ENCODE peak calls at places on chromosomes 2 and 18, in nine cellular contexts. One of them, this sample, is unnamed.

GRCh38 chr2:232539298-232540231 is at the start of gene CHRNG:
- DNase-seq in aorta: peak
- DNase-seq in OCI-M1: no peak
- DNase-seq in pulmonary artery endothelial cell: no peak
- DNase-seq in DMS 273 treated with DMSO at 0.1 percent for 48 hours: no peak
- DNase-seq in CD4-positive, alpha-beta T cell: no peak
- DNase-seq in stimulated activated CD4-positive, alpha-beta T cell treated with anti-CD3 and anti-CD28 coated beads, TNF-alpha, amount 100 ng/mL, for 4 hours: no peak
- DNase-seq in SIG-M5: no peak
- DNase-seq in A172: no peak
- DNase-seq in this sample: peak

GRCh38 chr2:120123090-120123489 is 100.1 kb downstream of the TMEM185B start:
- DNase-seq in OCI-M1: no peak
- DNase-seq in SIG-M5: no peak
- DNase-seq in A172: no peak
- DNase-seq in CD4-positive, alpha-beta T cell: no peak
- DNase-seq in stimulated activated CD4-positive, alpha-beta T cell treated with anti-CD3 and anti-CD28 coated beads, TNF-alpha, amount 100 ng/mL, for 4 hours: no peak
- DNase-seq in DMS 273 treated with DMSO at 0.1 percent for 48 hours: no peak
- DNase-seq in pulmonary artery endothelial cell: no peak
- DNase-seq in aorta: no peak
- DNase-seq in this sample: no peak

GRCh38 chr2:44184106-44184505 is 15.4 kb downstream of the PPM1B start:
- DNase-seq in SIG-M5: no peak
- DNase-seq in A172: no peak
- DNase-seq in DMS 273 treated with DMSO at 0.1 percent for 48 hours: no peak
- DNase-seq in aorta: no peak
- DNase-seq in pulmonary artery endothelial cell: no peak
- DNase-seq in OCI-M1: peak
- DNase-seq in CD4-positive, alpha-beta T cell: no peak
- DNase-seq in stimulated activated CD4-positive, alpha-beta T cell treated with anti-CD3 and anti-CD28 coated beads, TNF-alpha, amount 100 ng/mL, for 4 hours: no peak
- DNase-seq in this sample: no peak

GRCh38 chr18:46660955-46661749 is 4.1 kb upstream of the LOXHD1 start:
- DNase-seq in aorta: peak
- DNase-seq in OCI-M1: no peak
- DNase-seq in stimulated activated CD4-positive, alpha-beta T cell treated with anti-CD3 and anti-CD28 coated beads, TNF-alpha, amount 100 ng/mL, for 4 hours: no peak
- DNase-seq in pulmonary artery endothelial cell: no peak
- DNase-seq in DMS 273 treated with DMSO at 0.1 percent for 48 hours: peak
- DNase-seq in CD4-positive, alpha-beta T cell: no peak
- DNase-seq in SIG-M5: no peak
- DNase-seq in A172: peak
- DNase-seq in this sample: no peak

GRCh38 chr2:237182422-237183123 is 96.9 kb downstream of the COPS8 start:
- DNase-seq in DMS 273 treated with DMSO at 0.1 percent for 48 hours: no peak
- DNase-seq in A172: no peak
- DNase-seq in OCI-M1: no peak
- DNase-seq in CD4-positive, alpha-beta T cell: no peak
- DNase-seq in pulmonary artery endothelial cell: no peak
- DNase-seq in aorta: no peak
- DNase-seq in SIG-M5: no peak
- DNase-seq in stimulated activated CD4-positive, alpha-beta T cell treated with anti-CD3 and anti-CD28 coated beads, TNF-alpha, amount 100 ng/mL, for 4 hours: no peak
- DNase-seq in this sample: peak

GRCh38 chr18:69357590-69357989 is 43.1 kb upstream of the DOK6 start:
- DNase-seq in OCI-M1: no peak
- DNase-seq in aorta: no peak
- DNase-seq in DMS 273 treated with DMSO at 0.1 percent for 48 hours: no peak
- DNase-seq in stimulated activated CD4-positive, alpha-beta T cell treated with anti-CD3 and anti-CD28 coated beads, TNF-alpha, amount 100 ng/mL, for 4 hours: no peak
- DNase-seq in CD4-positive, alpha-beta T cell: no peak
- DNase-seq in pulmonary artery endothelial cell: no peak
- DNase-seq in SIG-M5: no peak
- DNase-seq in A172: no peak
- DNase-seq in this sample: no peak

GRCh38 chr2:34547340-34547739 is 948.2 kb upstream of the FAM98A start:
- DNase-seq in OCI-M1: no peak
- DNase-seq in pulmonary artery endothelial cell: no peak
- DNase-seq in DMS 273 treated with DMSO at 0.1 percent for 48 hours: peak
- DNase-seq in SIG-M5: no peak
- DNase-seq in aorta: no peak
- DNase-seq in CD4-positive, alpha-beta T cell: no peak
- DNase-seq in A172: no peak
- DNase-seq in stimulated activated CD4-positive, alpha-beta T cell treated with anti-CD3 and anti-CD28 coated beads, TNF-alpha, amount 100 ng/mL, for 4 hours: no peak
- DNase-seq in this sample: no peak

GRCh38 chr2:241730679-241731293 is 3.6 kb upstream of the D2HGDH start:
- DNase-seq in OCI-M1: peak
- DNase-seq in CD4-positive, alpha-beta T cell: no peak
- DNase-seq in SIG-M5: no peak
- DNase-seq in stimulated activated CD4-positive, alpha-beta T cell treated with anti-CD3 and anti-CD28 coated beads, TNF-alpha, amount 100 ng/mL, for 4 hours: no peak
- DNase-seq in pulmonary artery endothelial cell: no peak
- DNase-seq in DMS 273 treated with DMSO at 0.1 percent for 48 hours: no peak
- DNase-seq in aorta: no peak
- DNase-seq in A172: no peak
- DNase-seq in this sample: no peak

GRCh38 chr2:195535911-195536522 is 121.0 kb upstream of the SLC39A10 start:
- DNase-seq in pulmonary artery endothelial cell: no peak
- DNase-seq in DMS 273 treated with DMSO at 0.1 percent for 48 hours: no peak
- DNase-seq in A172: no peak
- DNase-seq in OCI-M1: peak
- DNase-seq in SIG-M5: peak
- DNase-seq in stimulated activated CD4-positive, alpha-beta T cell treated with anti-CD3 and anti-CD28 coated beads, TNF-alpha, amount 100 ng/mL, for 4 hours: peak
- DNase-seq in CD4-positive, alpha-beta T cell: peak
- DNase-seq in aorta: no peak
- DNase-seq in this sample: peak

GRCh38 chr2:169258045-169258601 is 104.2 kb downstream of the LRP2 start:
- DNase-seq in SIG-M5: no peak
- DNase-seq in A172: no peak
- DNase-seq in CD4-positive, alpha-beta T cell: no peak
- DNase-seq in stimulated activated CD4-positive, alpha-beta T cell treated with anti-CD3 and anti-CD28 coated beads, TNF-alpha, amount 100 ng/mL, for 4 hours: no peak
- DNase-seq in OCI-M1: no peak
- DNase-seq in pulmonary artery endothelial cell: no peak
- DNase-seq in aorta: no peak
- DNase-seq in DMS 273 treated with DMSO at 0.1 percent for 48 hours: no peak
- DNase-seq in this sample: no peak

GRCh38 chr2:107111623-107112022 is 225.7 kb upstream of the ST6GAL2 start:
- DNase-seq in stimulated activated CD4-positive, alpha-beta T cell treated with anti-CD3 and anti-CD28 coated beads, TNF-alpha, amount 100 ng/mL, for 4 hours: no peak
- DNase-seq in aorta: no peak
- DNase-seq in DMS 273 treated with DMSO at 0.1 percent for 48 hours: no peak
- DNase-seq in CD4-positive, alpha-beta T cell: no peak
- DNase-seq in pulmonary artery endothelial cell: no peak
- DNase-seq in A172: no peak
- DNase-seq in OCI-M1: peak
- DNase-seq in SIG-M5: no peak
- DNase-seq in this sample: no peak

GRCh38 chr2:49988301-49988700 is 834.0 kb upstream of the FSHR start:
- DNase-seq in DMS 273 treated with DMSO at 0.1 percent for 48 hours: no peak
- DNase-seq in stimulated activated CD4-positive, alpha-beta T cell treated with anti-CD3 and anti-CD28 coated beads, TNF-alpha, amount 100 ng/mL, for 4 hours: no peak
- DNase-seq in pulmonary artery endothelial cell: no peak
- DNase-seq in aorta: no peak
- DNase-seq in A172: no peak
- DNase-seq in CD4-positive, alpha-beta T cell: no peak
- DNase-seq in OCI-M1: no peak
- DNase-seq in SIG-M5: no peak
- DNase-seq in this sample: no peak